ENCODE peak calls at places on chromosomes 12 and 14, in nine cellular contexts. P is effector memory CD4-positive, alpha-beta T cell; F is adipocyte; Q is HFF-Myc; G is H7; I is WERI-Rb-1; T is aorta; A is AG10803; M is neural progenitor cell. E is an unnamed sample.

GRCh38 chr12:50734409-50735263 is 29.3 kb upstream of the ATF1 start:
- DNase-seq in G (peak), T (no peak), M (peak), A (peak), Q (no peak), F (peak), I (peak), P (no peak), E (peak)

GRCh38 chr12:8742501-8742900 is 44.7 kb downstream of the RIMKLB start:
- DNase-seq in A (peak), F (peak), I (no peak), Q (no peak), G (no peak), P (no peak), T (peak), M (no peak), E (no peak)

GRCh38 chr14:75426332-75427125 is 1.3 kb upstream of the JDP2 start:
- DNase-seq in P (no peak), A (no peak), I (no peak), T (no peak), F (no peak), G (no peak), M (no peak), Q (no peak), E (no peak)

GRCh38 chr14:67987596-67987995 is 168.0 kb downstream of the RAD51B start:
- DNase-seq in F (peak), A (peak), M (no peak), I (no peak), T (no peak), G (no peak), Q (no peak), P (no peak), E (no peak)

GRCh38 chr14:59160492-59160891 is 28.0 kb upstream of the DAAM1 start:
- DNase-seq in T (no peak), P (no peak), I (no peak), G (no peak), F (no peak), A (no peak), M (no peak), Q (no peak), E (no peak)

GRCh38 chr14:23539867-23540469 is 11.6 kb downstream of the ZFHX2 start:
- DNase-seq in I (no peak), G (no peak), T (no peak), M (no peak), A (no peak), Q (no peak), F (no peak), P (no peak), E (no peak)

GRCh38 chr12:114919479-114919878 is 235.5 kb upstream of the TBX3 start:
- DNase-seq in M (no peak), Q (no peak), P (no peak), I (no peak), F (no peak), G (no peak), T (no peak), A (no peak), E (no peak)

GRCh38 chr14:61145258-61145902 is 135.8 kb downstream of the TMEM30B start:
- DNase-seq in G (no peak), I (no peak), P (no peak), M (no peak), T (no peak), Q (peak), F (peak), A (peak), E (no peak)

GRCh38 chr12:106126441-106127288 is 12.1 kb downstream of the NUAK1 start:
- DNase-seq in A (peak), P (no peak), G (no peak), T (no peak), Q (no peak), I (no peak), M (no peak), F (peak), E (no peak)

GRCh38 chr12:52446346-52447045 is 5.5 kb downstream of the KRT6B start:
- DNase-seq in T (no peak), Q (no peak), F (no peak), G (peak), P (no peak), I (no peak), M (no peak), A (no peak), E (no peak)

GRCh38 chr14:73478684-73479083 is 12.0 kb upstream of the RIOX1 start:
- DNase-seq in T (no peak), Q (no peak), F (no peak), M (no peak), P (no peak), I (no peak), G (no peak), A (no peak), E (no peak)

GRCh38 chr14:103444837-103445524 is 59.8 kb downstream of the MARK3 start:
- DNase-seq in I (no peak), G (no peak), F (no peak), A (no peak), T (no peak), P (no peak), Q (no peak), M (no peak), E (peak)

GRCh38 chr12:8887285-8887715 is 27.0 kb upstream of the PHC1 start:
- DNase-seq in I (no peak), T (no peak), F (no peak), Q (no peak), M (no peak), G (no peak), A (no peak), P (no peak), E (no peak)

GRCh38 chr14:94665121-94665520 is 52.9 kb downstream of the SERPINA3 start:
- DNase-seq in Q (no peak), F (peak), G (no peak), P (no peak), T (no peak), M (no peak), A (peak), I (no peak), E (no peak)

GRCh38 chr14:56460469-56460868 is 119.1 kb upstream of the TMEM260 start:
- DNase-seq in T (no peak), M (no peak), P (no peak), I (no peak), F (no peak), Q (no peak), G (no peak), A (no peak), E (no peak)

GRCh38 chr14:52059614-52060013 is 9.2 kb downstream of the NID2 start:
- DNase-seq in M (no peak), Q (no peak), A (peak), F (no peak), T (no peak), G (no peak), P (no peak), I (no peak), E (no peak)

GRCh38 chr12:37543966-37544668 is 772.5 kb upstream of the ALG10B start:
- DNase-seq in I (no peak), M (no peak), F (no peak), G (no peak), Q (no peak), P (no peak), A (no peak), T (no peak), E (no peak)

GRCh38 chr14:76647699-76648298 is 113.5 kb upstream of the VASH1 start:
- DNase-seq in P (no peak), T (no peak), G (peak), A (peak), F (peak), I (peak), Q (peak), M (peak), E (peak)

GRCh38 chr12:30251546-30251945 is 444.1 kb downstream of the IPO8 start:
- DNase-seq in F (no peak), P (no peak), G (no peak), M (peak), Q (no peak), I (no peak), T (no peak), A (no peak), E (peak)

GRCh38 chr12:41013921-41014642 is 174.0 kb upstream of the PDZRN4 start:
- DNase-seq in A (no peak), G (no peak), T (no peak), I (no peak), Q (no peak), F (peak), M (no peak), P (no peak), E (no peak)

GRCh38 chr14:71266994-71267636 is 359.9 kb downstream of the PCNX1 start:
- DNase-seq in M (no peak), I (no peak), G (no peak), F (peak), T (no peak), A (peak), Q (no peak), P (no peak), E (no peak)

GRCh38 chr12:95674088-95674595 is 116.4 kb downstream of the NTN4 start:
- DNase-seq in Q (no peak), A (no peak), T (no peak), M (no peak), P (no peak), G (no peak), I (no peak), F (no peak), E (no peak)

GRCh38 chr12:103241184-103241583 is 254.6 kb downstream of the C12orf42 start:
- DNase-seq in Q (no peak), P (no peak), A (no peak), F (no peak), I (no peak), G (no peak), T (no peak), M (no peak), E (no peak)

GRCh38 chr12:88577537-88577936 is 2.7 kb downstream of the KITLG start:
- DNase-seq in F (no peak), P (no peak), G (no peak), T (no peak), I (no peak), A (peak), M (no peak), Q (no peak), E (no peak)

GRCh38 chr12:86148612-86149011 is 107.6 kb downstream of the MGAT4C start:
- DNase-seq in I (no peak), T (no peak), A (no peak), F (no peak), P (no peak), M (no peak), Q (no peak), G (no peak), E (no peak)

GRCh38 chr12:65823481-65824313 is 586 bp upstream of the HMGA2 start:
- DNase-seq in G (peak), F (peak), I (peak), Q (peak), A (no peak), M (peak), P (no peak), T (peak), E (peak)

GRCh38 chr12:46449856-46450255 is 77.3 kb upstream of the SLC38A2 start:
- DNase-seq in G (no peak), A (no peak), F (no peak), I (no peak), T (no peak), M (no peak), Q (no peak), P (no peak), E (no peak)

GRCh38 chr12:120981407-120981921 is 3.1 kb downstream of the HNF1A start:
- DNase-seq in Q (no peak), G (no peak), P (no peak), M (no peak), I (no peak), F (no peak), T (no peak), A (no peak), E (no peak)

GRCh38 chr12:120982659-120983058 is 4.3 kb downstream of the HNF1A start:
- DNase-seq in T (no peak), F (no peak), I (no peak), P (no peak), Q (no peak), A (no peak), M (no peak), G (no peak), E (no peak)

GRCh38 chr12:120979220-120979861 is 998 bp downstream of the HNF1A start:
- DNase-seq in T (no peak), P (no peak), I (no peak), M (no peak), A (no peak), Q (no peak), G (no peak), F (no peak), E (no peak)

GRCh38 chr12:120979862-120980696 is 1.7 kb downstream of the HNF1A start:
- DNase-seq in M (peak), T (no peak), A (no peak), I (no peak), F (no peak), P (no peak), G (peak), Q (no peak), E (peak)

DNA sequence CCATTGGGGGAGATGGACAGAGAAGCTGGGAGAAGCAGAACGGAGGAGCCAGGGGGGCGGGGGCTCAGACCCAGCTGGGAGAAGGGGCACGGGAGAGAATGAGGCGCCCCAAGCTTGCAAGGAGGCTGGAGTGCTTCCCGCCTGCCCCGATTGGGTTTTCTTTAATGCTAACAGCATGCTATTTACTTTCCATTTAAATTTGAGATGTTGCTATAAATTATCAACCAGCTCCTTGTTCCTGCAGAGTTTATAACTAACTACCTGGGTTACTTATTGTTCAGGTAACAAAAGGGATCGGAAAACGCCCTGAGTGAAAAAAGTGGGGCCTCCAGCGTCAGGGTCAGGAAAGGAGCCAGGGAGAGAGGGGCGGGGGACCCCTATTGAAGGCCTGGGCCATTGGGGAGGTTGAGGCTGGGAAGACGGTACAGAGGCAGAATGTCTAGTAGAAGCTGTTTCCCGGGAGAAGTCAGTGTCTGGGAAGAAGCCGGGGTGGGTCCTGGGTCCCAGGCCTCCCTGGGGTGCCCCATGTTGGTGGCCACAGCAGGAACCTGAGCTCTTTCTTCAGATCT is 2.5 kb downstream of the HNF1A start:
- DNase-seq in Q (no peak), T (no peak), A (no peak), M (no peak), P (no peak), F (no peak), G (no peak), I (no peak), E (peak)
- H3K4me3 ChIP-seq in Q (no peak), T (no peak), A (no peak), M (no peak), P (no peak), F (no peak), G (no peak), I (no peak), E (no peak)

GRCh38 chr12:58955849-58956248 is 35.5 kb upstream of the LRIG3 start:
- DNase-seq in G (no peak), M (peak), F (no peak), A (no peak), Q (no peak), P (no peak), I (no peak), T (no peak), E (no peak)

GRCh38 chr12:58954002-58954401 is 33.7 kb upstream of the LRIG3 start:
- DNase-seq in T (no peak), I (no peak), G (no peak), P (no peak), F (peak), A (no peak), M (no peak), Q (no peak), E (no peak)

DNA sequence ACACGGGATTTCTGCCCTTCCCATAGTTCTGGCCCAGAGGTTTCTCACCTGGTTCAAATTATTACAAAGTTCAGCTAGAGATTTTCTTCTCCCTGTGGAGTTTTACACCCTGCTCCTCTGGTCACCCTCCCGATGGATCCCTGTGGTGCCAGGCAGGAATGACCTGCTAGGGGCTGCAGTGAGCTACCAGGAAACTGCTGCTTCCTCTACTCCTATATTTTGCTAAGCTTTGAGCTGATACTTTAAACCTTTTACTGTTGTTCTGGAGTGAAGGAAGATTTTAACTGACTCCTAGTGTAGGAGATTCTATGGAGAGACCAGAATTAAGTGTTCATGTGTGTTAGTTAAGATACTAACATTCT is 30.4 kb upstream of the LRIG3 start:
- DNase-seq in F (no peak), G (no peak), M (no peak), P (no peak), Q (no peak), I (no peak), A (no peak), T (no peak), E (no peak)
- H3K4me3 ChIP-seq in F (no peak), G (no peak), M (no peak), P (no peak), Q (no peak), I (no peak), A (no peak), T (no peak), E (no peak)

GRCh38 chr14:36781897-36782296 is 120.2 kb downstream of the PAX9 start:
- DNase-seq in I (no peak), F (no peak), G (no peak), M (no peak), P (no peak), A (no peak), T (no peak), Q (no peak), E (no peak)
- H3K4me3 ChIP-seq in I (no peak), F (no peak), G (no peak), M (no peak), P (no peak), A (no peak), T (no peak), Q (no peak), E (no peak)

GRCh38 chr14:92880851-92881250 is 42.1 kb upstream of the CHGA start:
- DNase-seq in G (peak), I (peak), Q (no peak), M (peak), T (no peak), F (peak), A (peak), P (no peak), E (peak)
- H3K4me3 ChIP-seq in G (no peak), I (no peak), Q (no peak), M (no peak), T (no peak), F (peak), A (no peak), P (no peak), E (peak)

E was measured in GM23338.